ENCODE peak calls at places on chromosome 15, in four cellular contexts. A is lower leg skin, S is DMS53, K is NCI-H69. Z is an unnamed sample.

GRCh38 chr15:64582202-64582601 is 121.8 kb downstream of the ZNF609 start:
- DNase-seq in A (no peak), S (no peak), K (no peak), Z (no peak)

GRCh38 chr15:41610048-41610447 is 50.2 kb upstream of the MGA start:
- DNase-seq in A (no peak), S (no peak), K (peak; percentile 8), Z (no peak)

GRCh38 chr15:60477164-60477563 is 1.8 kb downstream of the ICE2 start:
- DNase-seq in A (no peak), S (no peak), K (no peak), Z (no peak)

GRCh38 chr15:92624401-92624991 is 31.1 kb downstream of the FAM174B start:
- DNase-seq in A (peak; percentile 61), S (peak; percentile 81), K (peak; percentile 71), Z (no peak)

GRCh38 chr15:78311292-78311691 is 11.9 kb upstream of the SKIC8 start:
- DNase-seq in A (no peak), S (peak; percentile 49), K (no peak), Z (no peak)

GRCh38 chr15:31977812-31978662 is 52.3 kb upstream of the CHRNA7 start:
- DNase-seq in A (no peak), S (peak; percentile 77), K (peak; percentile 67), Z (peak; percentile 81)

GRCh38 chr15:48936666-48937065 is 27.1 kb downstream of the SHC4 start:
- DNase-seq in A (no peak), S (no peak), K (no peak), Z (no peak)

GRCh38 chr15:71202712-71203111 is 87.4 kb downstream of the THSD4 start:
- DNase-seq in A (no peak), S (no peak), K (peak; percentile 90), Z (no peak)

GRCh38 chr15:51281368-51281967 is 56.9 kb downstream of the CYP19A1 start:
- DNase-seq in A (peak; percentile 45), S (peak; percentile 73), K (peak; percentile 72), Z (no peak)

Z was measured in activated CD8-positive, alpha-beta memory T cell treated with anti-CD3 and anti-CD28 coated beads for 24 hours.